ENCODE peak calls at places on chromosome 10, in seven cellular contexts. One of them, this sample, is unnamed.

GRCh38 chr10:110529596-110530011 is 31.9 kb downstream of the DUSP5 start:
- DNase-seq in EL: no peak
- DNase-seq in cardiac muscle cell: no peak
- DNase-seq in fibroblast of the conjunctiva: no peak
- DNase-seq in stimulated activated naive CD8-positive, alpha-beta T cell treated with anti-CD3 and anti-CD28 coated beads, Interleukin-15, amount 100 ng/mL, for 72 hours: peak; percentile 30
- DNase-seq in epithelial cell of prostate: no peak
- DNase-seq in mesenchymal stem cell: no peak
- DNase-seq in this sample: no peak

GRCh38 chr10:108424656-108425055 is 1260.2 kb upstream of the SORCS1 start:
- DNase-seq in stimulated activated naive CD8-positive, alpha-beta T cell treated with anti-CD3 and anti-CD28 coated beads, Interleukin-15, amount 100 ng/mL, for 72 hours: no peak
- DNase-seq in fibroblast of the conjunctiva: peak; percentile 27
- DNase-seq in mesenchymal stem cell: peak; percentile 30
- DNase-seq in EL: peak; percentile 47
- DNase-seq in cardiac muscle cell: no peak
- DNase-seq in epithelial cell of prostate: no peak
- DNase-seq in this sample: peak; percentile 36

GRCh38 chr10:50992972-50993766 is 81.1 kb upstream of the PRKG1 start:
- DNase-seq in EL: peak; percentile 49
- DNase-seq in epithelial cell of prostate: no peak
- DNase-seq in stimulated activated naive CD8-positive, alpha-beta T cell treated with anti-CD3 and anti-CD28 coated beads, Interleukin-15, amount 100 ng/mL, for 72 hours: no peak
- DNase-seq in fibroblast of the conjunctiva: no peak
- DNase-seq in cardiac muscle cell: peak; percentile 65
- DNase-seq in mesenchymal stem cell: peak; percentile 88
- DNase-seq in this sample: peak; percentile 92

GRCh38 chr10:22252801-22253577 is 35.2 kb upstream of the EBLN1 start:
- DNase-seq in stimulated activated naive CD8-positive, alpha-beta T cell treated with anti-CD3 and anti-CD28 coated beads, Interleukin-15, amount 100 ng/mL, for 72 hours: peak; percentile 70
- DNase-seq in EL: peak; percentile 31
- DNase-seq in fibroblast of the conjunctiva: no peak
- DNase-seq in epithelial cell of prostate: no peak
- DNase-seq in cardiac muscle cell: no peak
- DNase-seq in mesenchymal stem cell: peak; percentile 11
- DNase-seq in this sample: peak; percentile 12

GRCh38 chr10:628386-629045 is 61.0 kb downstream of the DIP2C start:
- DNase-seq in mesenchymal stem cell: no peak
- DNase-seq in stimulated activated naive CD8-positive, alpha-beta T cell treated with anti-CD3 and anti-CD28 coated beads, Interleukin-15, amount 100 ng/mL, for 72 hours: no peak
- DNase-seq in cardiac muscle cell: no peak
- DNase-seq in fibroblast of the conjunctiva: no peak
- DNase-seq in epithelial cell of prostate: no peak
- DNase-seq in EL: no peak
- DNase-seq in this sample: no peak

GRCh38 chr10:112711366-112711765 is 238.7 kb upstream of the TCF7L2 start:
- DNase-seq in epithelial cell of prostate: no peak
- DNase-seq in EL: peak; percentile 90
- DNase-seq in fibroblast of the conjunctiva: no peak
- DNase-seq in cardiac muscle cell: no peak
- DNase-seq in stimulated activated naive CD8-positive, alpha-beta T cell treated with anti-CD3 and anti-CD28 coated beads, Interleukin-15, amount 100 ng/mL, for 72 hours: no peak
- DNase-seq in mesenchymal stem cell: no peak
- DNase-seq in this sample: peak; percentile 70

GRCh38 chr10:31136951-31137885 is 105.6 kb upstream of the ZNF438 start:
- DNase-seq in fibroblast of the conjunctiva: no peak
- DNase-seq in stimulated activated naive CD8-positive, alpha-beta T cell treated with anti-CD3 and anti-CD28 coated beads, Interleukin-15, amount 100 ng/mL, for 72 hours: no peak
- DNase-seq in epithelial cell of prostate: no peak
- DNase-seq in mesenchymal stem cell: peak; percentile 76
- DNase-seq in cardiac muscle cell: no peak
- DNase-seq in EL: peak; percentile 25
- DNase-seq in this sample: peak; percentile 68

GRCh38 chr10:67519434-67519833 is 176.6 kb downstream of the CTNNA3 start:
- DNase-seq in stimulated activated naive CD8-positive, alpha-beta T cell treated with anti-CD3 and anti-CD28 coated beads, Interleukin-15, amount 100 ng/mL, for 72 hours: no peak
- DNase-seq in fibroblast of the conjunctiva: no peak
- DNase-seq in cardiac muscle cell: no peak
- DNase-seq in epithelial cell of prostate: no peak
- DNase-seq in EL: no peak
- DNase-seq in mesenchymal stem cell: no peak
- DNase-seq in this sample: no peak

GRCh38 chr10:103685880-103686669 is 169.3 kb downstream of the SH3PXD2A start:
- DNase-seq in cardiac muscle cell: peak; percentile 73
- DNase-seq in epithelial cell of prostate: no peak
- DNase-seq in mesenchymal stem cell: peak; percentile 96
- DNase-seq in fibroblast of the conjunctiva: peak; percentile 54
- DNase-seq in EL: peak; percentile 68
- DNase-seq in stimulated activated naive CD8-positive, alpha-beta T cell treated with anti-CD3 and anti-CD28 coated beads, Interleukin-15, amount 100 ng/mL, for 72 hours: peak; percentile 73
- DNase-seq in this sample: peak; percentile 99

GRCh38 chr10:22853906-22854447 is 73.9 kb upstream of the ARMC3 start:
- DNase-seq in epithelial cell of prostate: peak; percentile 5
- DNase-seq in stimulated activated naive CD8-positive, alpha-beta T cell treated with anti-CD3 and anti-CD28 coated beads, Interleukin-15, amount 100 ng/mL, for 72 hours: no peak
- DNase-seq in EL: no peak
- DNase-seq in mesenchymal stem cell: no peak
- DNase-seq in cardiac muscle cell: no peak
- DNase-seq in fibroblast of the conjunctiva: no peak
- DNase-seq in this sample: peak; percentile 35

GRCh38 chr10:77564781-77565589 is 72.6 kb downstream of the KCNMA1 start:
- DNase-seq in stimulated activated naive CD8-positive, alpha-beta T cell treated with anti-CD3 and anti-CD28 coated beads, Interleukin-15, amount 100 ng/mL, for 72 hours: no peak
- DNase-seq in cardiac muscle cell: peak; percentile 32
- DNase-seq in EL: peak; percentile 90
- DNase-seq in epithelial cell of prostate: no peak
- DNase-seq in fibroblast of the conjunctiva: no peak
- DNase-seq in mesenchymal stem cell: no peak
- DNase-seq in this sample: no peak

GRCh38 chr10:119319920-119320258 is 112.5 kb downstream of the GRK5 start:
- DNase-seq in EL: no peak
- DNase-seq in epithelial cell of prostate: no peak
- DNase-seq in fibroblast of the conjunctiva: no peak
- DNase-seq in mesenchymal stem cell: no peak
- DNase-seq in stimulated activated naive CD8-positive, alpha-beta T cell treated with anti-CD3 and anti-CD28 coated beads, Interleukin-15, amount 100 ng/mL, for 72 hours: no peak
- DNase-seq in cardiac muscle cell: no peak
- DNase-seq in this sample: no peak

GRCh38 chr10:117005454-117006055 is 568 bp upstream of the SHTN1 start:
- DNase-seq in mesenchymal stem cell: peak; percentile 29
- DNase-seq in fibroblast of the conjunctiva: no peak
- DNase-seq in EL: peak; percentile 19
- DNase-seq in epithelial cell of prostate: no peak
- DNase-seq in cardiac muscle cell: peak; percentile 52
- DNase-seq in stimulated activated naive CD8-positive, alpha-beta T cell treated with anti-CD3 and anti-CD28 coated beads, Interleukin-15, amount 100 ng/mL, for 72 hours: no peak
- DNase-seq in this sample: peak; percentile 10

GRCh38 chr10:28788252-28788651 is 110.9 kb downstream of the BAMBI start:
- DNase-seq in stimulated activated naive CD8-positive, alpha-beta T cell treated with anti-CD3 and anti-CD28 coated beads, Interleukin-15, amount 100 ng/mL, for 72 hours: peak; percentile 18
- DNase-seq in epithelial cell of prostate: no peak
- DNase-seq in cardiac muscle cell: peak; percentile 24
- DNase-seq in EL: no peak
- DNase-seq in mesenchymal stem cell: no peak
- DNase-seq in fibroblast of the conjunctiva: no peak
- DNase-seq in this sample: no peak

GRCh38 chr10:102632394-102633062 is 11.8 kb upstream of the TRIM8 start:
- DNase-seq in fibroblast of the conjunctiva: no peak
- DNase-seq in EL: peak; percentile 45
- DNase-seq in mesenchymal stem cell: peak; percentile 72
- DNase-seq in cardiac muscle cell: peak; percentile 48
- DNase-seq in stimulated activated naive CD8-positive, alpha-beta T cell treated with anti-CD3 and anti-CD28 coated beads, Interleukin-15, amount 100 ng/mL, for 72 hours: no peak
- DNase-seq in epithelial cell of prostate: no peak
- DNase-seq in this sample: peak; percentile 55

GRCh38 chr10:48602401-48603135 is 2.3 kb downstream of the ARHGAP22 start:
- DNase-seq in cardiac muscle cell: no peak
- DNase-seq in epithelial cell of prostate: no peak
- DNase-seq in EL: no peak
- DNase-seq in stimulated activated naive CD8-positive, alpha-beta T cell treated with anti-CD3 and anti-CD28 coated beads, Interleukin-15, amount 100 ng/mL, for 72 hours: no peak
- DNase-seq in mesenchymal stem cell: no peak
- DNase-seq in fibroblast of the conjunctiva: no peak
- DNase-seq in this sample: no peak

GRCh38 chr10:133520193-133520738 is 6.9 kb upstream of the CYP2E1 start:
- DNase-seq in epithelial cell of prostate: no peak
- DNase-seq in EL: peak; percentile 80
- DNase-seq in fibroblast of the conjunctiva: peak; percentile 5
- DNase-seq in mesenchymal stem cell: no peak
- DNase-seq in stimulated activated naive CD8-positive, alpha-beta T cell treated with anti-CD3 and anti-CD28 coated beads, Interleukin-15, amount 100 ng/mL, for 72 hours: peak; percentile 93
- DNase-seq in cardiac muscle cell: no peak
- DNase-seq in this sample: peak; percentile 63

GRCh38 chr10:126876456-126876855 is 28.8 kb upstream of the DOCK1 start:
- DNase-seq in mesenchymal stem cell: no peak
- DNase-seq in stimulated activated naive CD8-positive, alpha-beta T cell treated with anti-CD3 and anti-CD28 coated beads, Interleukin-15, amount 100 ng/mL, for 72 hours: no peak
- DNase-seq in cardiac muscle cell: no peak
- DNase-seq in epithelial cell of prostate: no peak
- DNase-seq in EL: peak; percentile 12
- DNase-seq in fibroblast of the conjunctiva: no peak
- DNase-seq in this sample: no peak

GRCh38 chr10:86385806-86386205 is 19.2 kb upstream of the GRID1 start:
- DNase-seq in stimulated activated naive CD8-positive, alpha-beta T cell treated with anti-CD3 and anti-CD28 coated beads, Interleukin-15, amount 100 ng/mL, for 72 hours: no peak
- DNase-seq in fibroblast of the conjunctiva: no peak
- DNase-seq in cardiac muscle cell: no peak
- DNase-seq in epithelial cell of prostate: no peak
- DNase-seq in EL: no peak
- DNase-seq in mesenchymal stem cell: no peak
- DNase-seq in this sample: no peak

GRCh38 chr10:10160821-10161312 is 856.8 kb upstream of the CELF2 start:
- DNase-seq in mesenchymal stem cell: no peak
- DNase-seq in stimulated activated naive CD8-positive, alpha-beta T cell treated with anti-CD3 and anti-CD28 coated beads, Interleukin-15, amount 100 ng/mL, for 72 hours: no peak
- DNase-seq in cardiac muscle cell: no peak
- DNase-seq in EL: no peak
- DNase-seq in fibroblast of the conjunctiva: no peak
- DNase-seq in epithelial cell of prostate: no peak
- DNase-seq in this sample: no peak

GRCh38 chr10:131933016-131933694 is 32.3 kb downstream of the PPP2R2D start:
- DNase-seq in fibroblast of the conjunctiva: no peak
- DNase-seq in epithelial cell of prostate: no peak
- DNase-seq in cardiac muscle cell: no peak
- DNase-seq in stimulated activated naive CD8-positive, alpha-beta T cell treated with anti-CD3 and anti-CD28 coated beads, Interleukin-15, amount 100 ng/mL, for 72 hours: no peak
- DNase-seq in mesenchymal stem cell: no peak
- DNase-seq in EL: no peak
- DNase-seq in this sample: no peak

GRCh38 chr10:84333864-84334451 is 5.6 kb downstream of the CCSER2 start:
- DNase-seq in EL: peak; percentile 40
- DNase-seq in mesenchymal stem cell: no peak
- DNase-seq in cardiac muscle cell: no peak
- DNase-seq in stimulated activated naive CD8-positive, alpha-beta T cell treated with anti-CD3 and anti-CD28 coated beads, Interleukin-15, amount 100 ng/mL, for 72 hours: peak; percentile 80
- DNase-seq in epithelial cell of prostate: no peak
- DNase-seq in fibroblast of the conjunctiva: no peak
- DNase-seq in this sample: peak; percentile 10

GRCh38 chr10:121437596-121437995 is 160.6 kb downstream of the FGFR2 start:
- DNase-seq in fibroblast of the conjunctiva: no peak
- DNase-seq in epithelial cell of prostate: no peak
- DNase-seq in EL: no peak
- DNase-seq in cardiac muscle cell: peak; percentile 56
- DNase-seq in mesenchymal stem cell: no peak
- DNase-seq in stimulated activated naive CD8-positive, alpha-beta T cell treated with anti-CD3 and anti-CD28 coated beads, Interleukin-15, amount 100 ng/mL, for 72 hours: no peak
- DNase-seq in this sample: no peak

GRCh38 chr10:48343871-48344598 is 37.6 kb downstream of the MAPK8 start:
- DNase-seq in epithelial cell of prostate: no peak
- DNase-seq in stimulated activated naive CD8-positive, alpha-beta T cell treated with anti-CD3 and anti-CD28 coated beads, Interleukin-15, amount 100 ng/mL, for 72 hours: no peak
- DNase-seq in mesenchymal stem cell: no peak
- DNase-seq in fibroblast of the conjunctiva: no peak
- DNase-seq in EL: peak; percentile 26
- DNase-seq in cardiac muscle cell: no peak
- DNase-seq in this sample: no peak

GRCh38 chr10:47058961-47059391 is 147.7 kb downstream of the PTPN20 start:
- DNase-seq in fibroblast of the conjunctiva: no peak
- DNase-seq in cardiac muscle cell: no peak
- DNase-seq in stimulated activated naive CD8-positive, alpha-beta T cell treated with anti-CD3 and anti-CD28 coated beads, Interleukin-15, amount 100 ng/mL, for 72 hours: no peak
- DNase-seq in mesenchymal stem cell: no peak
- DNase-seq in EL: peak; percentile 50
- DNase-seq in epithelial cell of prostate: no peak
- DNase-seq in this sample: no peak

GRCh38 chr10:24128066-24128751 is 80.7 kb upstream of the KIAA1217 start:
- DNase-seq in cardiac muscle cell: no peak
- DNase-seq in EL: no peak
- DNase-seq in stimulated activated naive CD8-positive, alpha-beta T cell treated with anti-CD3 and anti-CD28 coated beads, Interleukin-15, amount 100 ng/mL, for 72 hours: no peak
- DNase-seq in epithelial cell of prostate: no peak
- DNase-seq in mesenchymal stem cell: no peak
- DNase-seq in fibroblast of the conjunctiva: no peak
- DNase-seq in this sample: no peak

GRCh38 chr10:102729090-102730026 is 14.4 kb upstream of the WBP1L start:
- DNase-seq in fibroblast of the conjunctiva: peak; percentile 59
- DNase-seq in cardiac muscle cell: peak; percentile 90
- DNase-seq in mesenchymal stem cell: peak; percentile 82
- DNase-seq in epithelial cell of prostate: no peak
- DNase-seq in stimulated activated naive CD8-positive, alpha-beta T cell treated with anti-CD3 and anti-CD28 coated beads, Interleukin-15, amount 100 ng/mL, for 72 hours: peak; percentile 56
- DNase-seq in EL: peak; percentile 79
- DNase-seq in this sample: peak; percentile 81

GRCh38 chr10:96585726-96586418 is 940 bp downstream of the TM9SF3 start:
- DNase-seq in epithelial cell of prostate: no peak
- DNase-seq in EL: no peak
- DNase-seq in cardiac muscle cell: no peak
- DNase-seq in stimulated activated naive CD8-positive, alpha-beta T cell treated with anti-CD3 and anti-CD28 coated beads, Interleukin-15, amount 100 ng/mL, for 72 hours: no peak
- DNase-seq in fibroblast of the conjunctiva: no peak
- DNase-seq in mesenchymal stem cell: peak; percentile 33
- DNase-seq in this sample: peak; percentile 36

GRCh38 chr10:11105676-11106004 is 88.0 kb downstream of the CELF2 start:
- DNase-seq in cardiac muscle cell: no peak
- DNase-seq in mesenchymal stem cell: no peak
- DNase-seq in epithelial cell of prostate: no peak
- DNase-seq in EL: no peak
- DNase-seq in stimulated activated naive CD8-positive, alpha-beta T cell treated with anti-CD3 and anti-CD28 coated beads, Interleukin-15, amount 100 ng/mL, for 72 hours: no peak
- DNase-seq in fibroblast of the conjunctiva: no peak
- DNase-seq in this sample: no peak